ENCODE peak calls at places on chromosomes 13 and 19, in six cellular contexts. C, U, X, Y, R and D are unnamed samples.

GRCh38 chr19:4539169-4539696 is 603 bp downstream of the LRG1 start:
- DNase-seq in C (no peak), R (no peak), U (no peak), Y (no peak), X (no peak), D (no peak)

GRCh38 chr19:9126900-9127405 is at the start of gene OR7G3:
- DNase-seq in C (no peak), U (no peak), R (no peak), X (no peak), Y (no peak), D (no peak)

GRCh38 chr19:35155441-35155840 is 906 bp downstream of the FXYD5 start:
- DNase-seq in X (no peak), Y (no peak), C (no peak), U (peak), R (no peak), D (no peak)

GRCh38 chr19:15248648-15249559 is 16.7 kb upstream of the EPHX3 start:
- DNase-seq in X (no peak), R (peak), C (no peak), U (no peak), Y (peak), D (peak)

GRCh38 chr13:96710166-96710866 is 284.0 kb downstream of the OXGR1 start:
- DNase-seq in Y (no peak), C (no peak), R (no peak), U (no peak), X (no peak), D (no peak)

GRCh38 chr19:49441210-49441959 is at the start of gene SLC17A7:
- DNase-seq in U (peak), C (peak), X (peak), Y (peak), R (peak), D (no peak)

GRCh38 chr13:75495938-75496337 is 14.0 kb upstream of the TBC1D4 start:
- DNase-seq in X (no peak), Y (no peak), C (no peak), U (no peak), R (no peak), D (no peak)

GRCh38 chr13:34076943-34077703 is 259.2 kb downstream of the RFC3 start:
- DNase-seq in Y (no peak), R (peak), X (no peak), U (no peak), C (no peak), D (no peak)

GRCh38 chr19:1223018-1223855 is 14.6 kb downstream of the CBARP start:
- DNase-seq in Y (no peak), U (peak), C (no peak), R (peak), X (no peak), D (no peak)

GRCh38 chr13:50197705-50198104 is 182.5 kb downstream of the KCNRG start:
- DNase-seq in X (no peak), C (no peak), R (no peak), Y (no peak), U (no peak), D (no peak)

GRCh38 chr19:14494910-14495677 is 833 bp downstream of the GIPC1 start:
- DNase-seq in R (no peak), U (no peak), C (no peak), Y (no peak), X (no peak), D (no peak)

GRCh38 chr19:3656073-3656746 is 29.6 kb upstream of the CACTIN start:
- DNase-seq in Y (no peak), U (no peak), X (no peak), R (no peak), C (no peak), D (no peak)

GRCh38 chr13:41644742-41645141 is 187.4 kb downstream of the RGCC start:
- DNase-seq in Y (no peak), X (no peak), U (no peak), C (no peak), R (no peak), D (no peak)

GRCh38 chr13:46341112-46341711 is 45.8 kb downstream of the RUBCNL start:
- DNase-seq in C (no peak), Y (no peak), U (peak), X (no peak), R (no peak), D (no peak)

GRCh38 chr19:40908981-40909380 is 26.9 kb upstream of the CYP2A7 start:
- DNase-seq in R (no peak), C (peak), U (no peak), Y (no peak), X (no peak), D (no peak)